ENCODE peak calls at places on chromosomes 11 and 22, in four cellular contexts. W is activated CD4-positive, alpha-beta T cell treated with anti-CD3 and anti-CD28 coated beads, Interleukin-2, amount 50 U/mL, for 48 hours; X is mucosa of descending colon; M is activated T-helper 1 cell treated with anti-CD3 and anti-CD28 coated beads, Interleukin-12 subunit alpha, Interleukin-12 subunit beta, Interleukin-2, Interleukin-4 antibody, amounts not matched to agents 30 ng/mL and 10 ng/mL and 1 ng/mL, durations not matched to agents 14 hours and 24 hours and 36 hours. V is an unnamed sample.

GRCh38 chr22:48045369-48045768 is 1282.9 kb downstream of the TBC1D22A start:
- DNase-seq in X (no peak), M (no peak), W (no peak), V (no peak)

GRCh38 chr11:11931461-11932055 is 76.9 kb downstream of the DKK3 start:
- DNase-seq in M (no peak), X (no peak), W (no peak), V (no peak)

GRCh38 chr11:63680842-63681207 is 475 bp upstream of the RTN3 start:
- DNase-seq in W (peak; percentile 47), M (no peak), X (no peak), V (no peak)

GRCh38 chr11:102306817-102307814 is 10.2 kb upstream of the BIRC3 start:
- DNase-seq in X (no peak), M (no peak), W (no peak), V (no peak)

GRCh38 chr11:108786281-108786990 is 121.6 kb downstream of the DDX10 start:
- DNase-seq in W (no peak), X (no peak), M (no peak), V (no peak)

GRCh38 chr11:95933594-95933993 is 9.7 kb upstream of the MTMR2 start:
- DNase-seq in X (no peak), W (no peak), M (no peak), V (no peak)

GRCh38 chr11:11297578-11297977 is 55.5 kb downstream of the CSNK2A3 start:
- DNase-seq in W (no peak), X (no peak), M (no peak), V (no peak)

GRCh38 chr11:109756951-109757350 is 335.0 kb downstream of the C11orf87 start:
- DNase-seq in W (no peak), M (no peak), X (no peak), V (no peak)

GRCh38 chr22:36325163-36326031 is 62.4 kb downstream of the MYH9 start:
- DNase-seq in M (no peak), W (no peak), X (peak; percentile 83), V (peak; percentile 89)

GRCh38 chr22:21824439-21824912 is 43.0 kb downstream of the MAPK1 start:
- DNase-seq in M (no peak), X (no peak), W (no peak), V (no peak)

GRCh38 chr11:71283960-71284359 is 31.6 kb upstream of the SHANK2 start:
- DNase-seq in M (no peak), X (peak; percentile 94), W (no peak), V (no peak)

GRCh38 chr11:76629853-76630599 is 40.5 kb downstream of the LRRC32 start:
- DNase-seq in W (peak; percentile 19), X (peak; percentile 68), M (no peak), V (peak; percentile 90)

GRCh38 chr11:96168623-96169022 is 174.4 kb downstream of the MAML2 start:
- DNase-seq in W (no peak), X (no peak), M (no peak), V (no peak)

GRCh38 chr11:62054484-62055121 is 69.2 kb upstream of the INCENP start:
- DNase-seq in M (no peak), W (no peak), X (peak; percentile 57), V (no peak)

GRCh38 chr11:20839231-20839630 is 169.8 kb downstream of the NELL1 start:
- DNase-seq in W (no peak), M (no peak), X (no peak), V (no peak)

GRCh38 chr22:22210375-22210774 is 34.2 kb upstream of the VPREB1 start:
- DNase-seq in W (peak; percentile 77), X (no peak), M (peak; percentile 62), V (no peak)

GRCh38 chr22:41833369-41834004 is 582 bp downstream of the SREBF2 start:
- DNase-seq in W (peak; percentile 55), X (peak; percentile 75), M (peak; percentile 61), V (peak; percentile 47)